ENCODE peak calls at places on chromosome 4, in seven cellular contexts. One of them, this sample, is unnamed.

GRCh38 chr4:151417766-151418376 is 8.9 kb downstream of the FHIP1A start:
- DNase-seq in Kasumi-1: no peak
- DNase-seq in ACHN: peak
- DNase-seq in CD4-positive, CD25-positive, alpha-beta regulatory T cell: no peak
- DNase-seq in germinal center: no peak
- DNase-seq in spleen: no peak
- DNase-seq in A549: no peak
- DNase-seq in this sample: no peak

GRCh38 chr4:15958562-15958961 is 4.4 kb downstream of the FGFBP2 start:
- DNase-seq in Kasumi-1: no peak
- DNase-seq in ACHN: no peak
- DNase-seq in CD4-positive, CD25-positive, alpha-beta regulatory T cell: no peak
- DNase-seq in germinal center: no peak
- DNase-seq in spleen: no peak
- DNase-seq in A549: no peak
- DNase-seq in this sample: no peak

GRCh38 chr4:94826206-94826605 is 68.5 kb downstream of the BMPR1B start:
- DNase-seq in Kasumi-1: no peak
- DNase-seq in ACHN: no peak
- DNase-seq in CD4-positive, CD25-positive, alpha-beta regulatory T cell: no peak
- DNase-seq in germinal center: no peak
- DNase-seq in spleen: no peak
- DNase-seq in A549: no peak
- DNase-seq in this sample: no peak

GRCh38 chr4:128653514-128654420 is 155.7 kb upstream of the JADE1 start:
- DNase-seq in Kasumi-1: no peak
- DNase-seq in ACHN: no peak
- DNase-seq in CD4-positive, CD25-positive, alpha-beta regulatory T cell: no peak
- DNase-seq in germinal center: no peak
- DNase-seq in spleen: no peak
- DNase-seq in A549: no peak
- DNase-seq in this sample: no peak

GRCh38 chr4:107035711-107036601 is at the start of gene DKK2:
- DNase-seq in Kasumi-1: peak
- DNase-seq in ACHN: peak
- DNase-seq in CD4-positive, CD25-positive, alpha-beta regulatory T cell: no peak
- DNase-seq in germinal center: no peak
- DNase-seq in spleen: peak
- DNase-seq in A549: no peak
- DNase-seq in this sample: no peak

GRCh38 chr4:96916731-96917130 is 1076.8 kb downstream of the PDHA2 start:
- DNase-seq in Kasumi-1: no peak
- DNase-seq in ACHN: no peak
- DNase-seq in CD4-positive, CD25-positive, alpha-beta regulatory T cell: no peak
- DNase-seq in germinal center: no peak
- DNase-seq in spleen: no peak
- DNase-seq in A549: no peak
- DNase-seq in this sample: no peak

GRCh38 chr4:106766519-106766918 is 269.6 kb downstream of the DKK2 start:
- DNase-seq in Kasumi-1: no peak
- DNase-seq in ACHN: no peak
- DNase-seq in CD4-positive, CD25-positive, alpha-beta regulatory T cell: no peak
- DNase-seq in germinal center: no peak
- DNase-seq in spleen: no peak
- DNase-seq in A549: no peak
- DNase-seq in this sample: no peak

GRCh38 chr4:185955817-185956542 is 113.0 kb upstream of the TLR3 start:
- DNase-seq in Kasumi-1: no peak
- DNase-seq in ACHN: no peak
- DNase-seq in CD4-positive, CD25-positive, alpha-beta regulatory T cell: no peak
- DNase-seq in germinal center: no peak
- DNase-seq in spleen: no peak
- DNase-seq in A549: no peak
- DNase-seq in this sample: no peak

GRCh38 chr4:168795346-168795745 is 214.7 kb downstream of the CBR4 start:
- DNase-seq in Kasumi-1: no peak
- DNase-seq in ACHN: peak
- DNase-seq in CD4-positive, CD25-positive, alpha-beta regulatory T cell: no peak
- DNase-seq in germinal center: no peak
- DNase-seq in spleen: no peak
- DNase-seq in A549: no peak
- DNase-seq in this sample: no peak

GRCh38 chr4:175418511-175418910 is 393.6 kb downstream of the GPM6A start:
- DNase-seq in Kasumi-1: no peak
- DNase-seq in ACHN: no peak
- DNase-seq in CD4-positive, CD25-positive, alpha-beta regulatory T cell: no peak
- DNase-seq in germinal center: no peak
- DNase-seq in spleen: no peak
- DNase-seq in A549: no peak
- DNase-seq in this sample: no peak

GRCh38 chr4:36251983-36252382 is 7.7 kb upstream of the ARAP2 start:
- DNase-seq in Kasumi-1: no peak
- DNase-seq in ACHN: no peak
- DNase-seq in CD4-positive, CD25-positive, alpha-beta regulatory T cell: no peak
- DNase-seq in germinal center: no peak
- DNase-seq in spleen: no peak
- DNase-seq in A549: no peak
- DNase-seq in this sample: no peak

GRCh38 chr4:89056953-89057398 is at the start of gene FAM13A:
- DNase-seq in Kasumi-1: peak
- DNase-seq in ACHN: peak
- DNase-seq in CD4-positive, CD25-positive, alpha-beta regulatory T cell: peak
- DNase-seq in germinal center: peak
- DNase-seq in spleen: no peak
- DNase-seq in A549: peak
- DNase-seq in this sample: no peak

GRCh38 chr4:100876546-100876945 is 358.7 kb upstream of the EMCN start:
- DNase-seq in Kasumi-1: no peak
- DNase-seq in ACHN: no peak
- DNase-seq in CD4-positive, CD25-positive, alpha-beta regulatory T cell: no peak
- DNase-seq in germinal center: no peak
- DNase-seq in spleen: no peak
- DNase-seq in A549: no peak
- DNase-seq in this sample: no peak

GRCh38 chr4:128286474-128287158 is 997 bp downstream of the PGRMC2 start:
- DNase-seq in Kasumi-1: peak
- DNase-seq in ACHN: peak
- DNase-seq in CD4-positive, CD25-positive, alpha-beta regulatory T cell: peak
- DNase-seq in germinal center: peak
- DNase-seq in spleen: no peak
- DNase-seq in A549: peak
- DNase-seq in this sample: peak

GRCh38 chr4:156763511-156763910 is 208.1 kb downstream of the PDGFC start:
- DNase-seq in Kasumi-1: no peak
- DNase-seq in ACHN: no peak
- DNase-seq in CD4-positive, CD25-positive, alpha-beta regulatory T cell: no peak
- DNase-seq in germinal center: no peak
- DNase-seq in spleen: no peak
- DNase-seq in A549: no peak
- DNase-seq in this sample: no peak

GRCh38 chr4:97153042-97153441 is 990.2 kb downstream of the STPG2 start:
- DNase-seq in Kasumi-1: no peak
- DNase-seq in ACHN: peak
- DNase-seq in CD4-positive, CD25-positive, alpha-beta regulatory T cell: no peak
- DNase-seq in germinal center: no peak
- DNase-seq in spleen: no peak
- DNase-seq in A549: no peak
- DNase-seq in this sample: no peak

GRCh38 chr4:25174674-25175073 is 14.4 kb upstream of the SEPSECS start:
- DNase-seq in Kasumi-1: no peak
- DNase-seq in ACHN: no peak
- DNase-seq in CD4-positive, CD25-positive, alpha-beta regulatory T cell: no peak
- DNase-seq in germinal center: no peak
- DNase-seq in spleen: no peak
- DNase-seq in A549: no peak
- DNase-seq in this sample: no peak

GRCh38 chr4:25560605-25561004 is 95.0 kb upstream of the SLC34A2 start:
- DNase-seq in Kasumi-1: no peak
- DNase-seq in ACHN: no peak
- DNase-seq in CD4-positive, CD25-positive, alpha-beta regulatory T cell: no peak
- DNase-seq in germinal center: no peak
- DNase-seq in spleen: no peak
- DNase-seq in A549: no peak
- DNase-seq in this sample: no peak

GRCh38 chr4:53563824-53564223 is 27.5 kb downstream of the LNX1 start:
- DNase-seq in Kasumi-1: peak
- DNase-seq in ACHN: no peak
- DNase-seq in CD4-positive, CD25-positive, alpha-beta regulatory T cell: no peak
- DNase-seq in germinal center: no peak
- DNase-seq in spleen: no peak
- DNase-seq in A549: no peak
- DNase-seq in this sample: no peak

GRCh38 chr4:139968831-139969230 is 185.2 kb downstream of the MAML3 start:
- DNase-seq in Kasumi-1: no peak
- DNase-seq in ACHN: no peak
- DNase-seq in CD4-positive, CD25-positive, alpha-beta regulatory T cell: no peak
- DNase-seq in germinal center: no peak
- DNase-seq in spleen: no peak
- DNase-seq in A549: no peak
- DNase-seq in this sample: no peak

GRCh38 chr4:38109896-38110295 is 149.7 kb downstream of the PTTG2 start:
- DNase-seq in Kasumi-1: no peak
- DNase-seq in ACHN: no peak
- DNase-seq in CD4-positive, CD25-positive, alpha-beta regulatory T cell: no peak
- DNase-seq in germinal center: no peak
- DNase-seq in spleen: no peak
- DNase-seq in A549: no peak
- DNase-seq in this sample: no peak

GRCh38 chr4:139014391-139015268 is 951 bp upstream of the NOCT start:
- DNase-seq in Kasumi-1: no peak
- DNase-seq in ACHN: peak
- DNase-seq in CD4-positive, CD25-positive, alpha-beta regulatory T cell: peak
- DNase-seq in germinal center: no peak
- DNase-seq in spleen: no peak
- DNase-seq in A549: peak
- DNase-seq in this sample: no peak

GRCh38 chr4:7872264-7872771 is 67.3 kb downstream of the AFAP1 start:
- DNase-seq in Kasumi-1: no peak
- DNase-seq in ACHN: no peak
- DNase-seq in CD4-positive, CD25-positive, alpha-beta regulatory T cell: no peak
- DNase-seq in germinal center: no peak
- DNase-seq in spleen: no peak
- DNase-seq in A549: no peak
- DNase-seq in this sample: no peak

GRCh38 chr4:168667936-168668335 is 171.1 kb downstream of the PALLD start:
- DNase-seq in Kasumi-1: no peak
- DNase-seq in ACHN: no peak
- DNase-seq in CD4-positive, CD25-positive, alpha-beta regulatory T cell: no peak
- DNase-seq in germinal center: no peak
- DNase-seq in spleen: no peak
- DNase-seq in A549: no peak
- DNase-seq in this sample: no peak

GRCh38 chr4:139589619-139590018 is 33.6 kb upstream of the SETD7 start:
- DNase-seq in Kasumi-1: no peak
- DNase-seq in ACHN: no peak
- DNase-seq in CD4-positive, CD25-positive, alpha-beta regulatory T cell: no peak
- DNase-seq in germinal center: no peak
- DNase-seq in spleen: no peak
- DNase-seq in A549: no peak
- DNase-seq in this sample: no peak

GRCh38 chr4:2163311-2163821 is 78.6 kb downstream of the HAUS3 start:
- DNase-seq in Kasumi-1: no peak
- DNase-seq in ACHN: no peak
- DNase-seq in CD4-positive, CD25-positive, alpha-beta regulatory T cell: peak
- DNase-seq in germinal center: no peak
- DNase-seq in spleen: no peak
- DNase-seq in A549: no peak
- DNase-seq in this sample: no peak

GRCh38 chr4:48331577-48332340 is 9.6 kb upstream of the SLAIN2 start:
- DNase-seq in Kasumi-1: no peak
- DNase-seq in ACHN: no peak
- DNase-seq in CD4-positive, CD25-positive, alpha-beta regulatory T cell: no peak
- DNase-seq in germinal center: no peak
- DNase-seq in spleen: no peak
- DNase-seq in A549: no peak
- DNase-seq in this sample: no peak

GRCh38 chr4:54318904-54319303 is 89.8 kb downstream of the PDGFRA start:
- DNase-seq in Kasumi-1: peak
- DNase-seq in ACHN: peak
- DNase-seq in CD4-positive, CD25-positive, alpha-beta regulatory T cell: peak
- DNase-seq in germinal center: peak
- DNase-seq in spleen: no peak
- DNase-seq in A549: peak
- DNase-seq in this sample: no peak

GRCh38 chr4:89567936-89568335 is 260.3 kb upstream of the GPRIN3 start:
- DNase-seq in Kasumi-1: no peak
- DNase-seq in ACHN: no peak
- DNase-seq in CD4-positive, CD25-positive, alpha-beta regulatory T cell: no peak
- DNase-seq in germinal center: no peak
- DNase-seq in spleen: no peak
- DNase-seq in A549: no peak
- DNase-seq in this sample: no peak

GRCh38 chr4:55407764-55408163 is 12.0 kb downstream of the TMEM165 start:
- DNase-seq in Kasumi-1: no peak
- DNase-seq in ACHN: no peak
- DNase-seq in CD4-positive, CD25-positive, alpha-beta regulatory T cell: no peak
- DNase-seq in germinal center: no peak
- DNase-seq in spleen: no peak
- DNase-seq in A549: no peak
- DNase-seq in this sample: no peak

GRCh38 chr4:7905461-7905915 is 34.2 kb downstream of the AFAP1 start:
- DNase-seq in Kasumi-1: no peak
- DNase-seq in ACHN: no peak
- DNase-seq in CD4-positive, CD25-positive, alpha-beta regulatory T cell: no peak
- DNase-seq in germinal center: no peak
- DNase-seq in spleen: no peak
- DNase-seq in A549: no peak
- DNase-seq in this sample: no peak

GRCh38 chr4:180377741-180378140 is 1865.5 kb upstream of the TENM3 start:
- DNase-seq in Kasumi-1: no peak
- DNase-seq in ACHN: no peak
- DNase-seq in CD4-positive, CD25-positive, alpha-beta regulatory T cell: no peak
- DNase-seq in germinal center: no peak
- DNase-seq in spleen: no peak
- DNase-seq in A549: no peak
- DNase-seq in this sample: no peak

GRCh38 chr4:85968945-85969830 is 390.7 kb downstream of the MAPK10 start:
- DNase-seq in Kasumi-1: peak
- DNase-seq in ACHN: peak
- DNase-seq in CD4-positive, CD25-positive, alpha-beta regulatory T cell: peak
- DNase-seq in germinal center: peak
- DNase-seq in spleen: no peak
- DNase-seq in A549: peak
- DNase-seq in this sample: no peak

GRCh38 chr4:79198886-79199591 is 126.8 kb downstream of the NAA11 start:
- DNase-seq in Kasumi-1: peak
- DNase-seq in ACHN: no peak
- DNase-seq in CD4-positive, CD25-positive, alpha-beta regulatory T cell: no peak
- DNase-seq in germinal center: no peak
- DNase-seq in spleen: no peak
- DNase-seq in A549: no peak
- DNase-seq in this sample: no peak

GRCh38 chr4:53061467-53061866 is 199.3 kb downstream of the RASL11B start:
- DNase-seq in Kasumi-1: no peak
- DNase-seq in ACHN: no peak
- DNase-seq in CD4-positive, CD25-positive, alpha-beta regulatory T cell: no peak
- DNase-seq in germinal center: no peak
- DNase-seq in spleen: no peak
- DNase-seq in A549: no peak
- DNase-seq in this sample: no peak

GRCh38 chr4:140611854-140612253 is 43.1 kb upstream of the UCP1 start:
- DNase-seq in Kasumi-1: no peak
- DNase-seq in ACHN: no peak
- DNase-seq in CD4-positive, CD25-positive, alpha-beta regulatory T cell: no peak
- DNase-seq in germinal center: no peak
- DNase-seq in spleen: no peak
- DNase-seq in A549: no peak
- DNase-seq in this sample: no peak

GRCh38 chr4:93029774-93030173 is 726.0 kb downstream of the GRID2 start:
- DNase-seq in Kasumi-1: no peak
- DNase-seq in ACHN: no peak
- DNase-seq in CD4-positive, CD25-positive, alpha-beta regulatory T cell: no peak
- DNase-seq in germinal center: no peak
- DNase-seq in spleen: no peak
- DNase-seq in A549: no peak
- DNase-seq in this sample: no peak

GRCh38 chr4:6200011-6200921 is at the start of gene JAKMIP1:
- DNase-seq in Kasumi-1: no peak
- DNase-seq in ACHN: peak
- DNase-seq in CD4-positive, CD25-positive, alpha-beta regulatory T cell: peak
- DNase-seq in germinal center: peak
- DNase-seq in spleen: peak
- DNase-seq in A549: peak
- DNase-seq in this sample: peak